ENCODE peak calls at places on chromosomes 11 and 22, in four cellular contexts. One of them, this sample, is unnamed.

GRCh38 chr11:104124979-104125378 is 39.0 kb downstream of the PDGFD start:
- DNase-seq in fibroblast of mammary gland: no peak
- DNase-seq in fibroblast of pulmonary artery: no peak
- DNase-seq in GM12865: peak; percentile 20
- DNase-seq in this sample: no peak

GRCh38 chr11:43784866-43785265 is 95.8 kb upstream of the ALKBH3 start:
- DNase-seq in fibroblast of mammary gland: no peak
- DNase-seq in fibroblast of pulmonary artery: no peak
- DNase-seq in GM12865: no peak
- DNase-seq in this sample: no peak

GRCh38 chr11:72333657-72334056 is 89.7 kb upstream of the PHOX2A start:
- DNase-seq in fibroblast of mammary gland: no peak
- DNase-seq in fibroblast of pulmonary artery: peak; percentile 4
- DNase-seq in GM12865: no peak
- DNase-seq in this sample: no peak

GRCh38 chr11:27720277-27720830 is 20.1 kb upstream of the BDNF start:
- DNase-seq in fibroblast of mammary gland: peak; percentile 54
- DNase-seq in fibroblast of pulmonary artery: peak; percentile 72
- DNase-seq in GM12865: peak; percentile 18
- DNase-seq in this sample: peak; percentile 37

GRCh38 chr11:74020537-74020936 is 11.7 kb upstream of the UCP3 start:
- DNase-seq in fibroblast of mammary gland: no peak
- DNase-seq in fibroblast of pulmonary artery: no peak
- DNase-seq in GM12865: peak; percentile 57
- DNase-seq in this sample: no peak

GRCh38 chr22:28344893-28345292 is 334.7 kb downstream of the TTC28 start:
- DNase-seq in fibroblast of mammary gland: peak; percentile 30
- DNase-seq in fibroblast of pulmonary artery: no peak
- DNase-seq in GM12865: no peak
- DNase-seq in this sample: no peak

GRCh38 chr11:47130541-47130940 is 46.1 kb downstream of the ARFGAP2 start:
- DNase-seq in fibroblast of mammary gland: no peak
- DNase-seq in fibroblast of pulmonary artery: no peak
- DNase-seq in GM12865: no peak
- DNase-seq in this sample: no peak

GRCh38 chr11:85918910-85919794 is 64.0 kb downstream of the CCDC83 start:
- DNase-seq in fibroblast of mammary gland: peak; percentile 28
- DNase-seq in fibroblast of pulmonary artery: peak; percentile 41
- DNase-seq in GM12865: no peak
- DNase-seq in this sample: no peak

GRCh38 chr22:40654522-40655167 is 18.1 kb upstream of the MRTFA start:
- DNase-seq in fibroblast of mammary gland: peak; percentile 85
- DNase-seq in fibroblast of pulmonary artery: peak; percentile 68
- DNase-seq in GM12865: no peak
- DNase-seq in this sample: no peak

GRCh38 chr11:114169321-114169749 is 109.8 kb downstream of the ZBTB16 start:
- DNase-seq in fibroblast of mammary gland: peak; percentile 98
- DNase-seq in fibroblast of pulmonary artery: no peak
- DNase-seq in GM12865: no peak
- DNase-seq in this sample: no peak

GRCh38 chr11:81098471-81098870 is 1635.2 kb downstream of the FAM181B start:
- DNase-seq in fibroblast of mammary gland: no peak
- DNase-seq in fibroblast of pulmonary artery: no peak
- DNase-seq in GM12865: no peak
- DNase-seq in this sample: no peak

GRCh38 chr11:70633610-70634009 is 235.3 kb downstream of the CTTN start:
- DNase-seq in fibroblast of mammary gland: no peak
- DNase-seq in fibroblast of pulmonary artery: no peak
- DNase-seq in GM12865: no peak
- DNase-seq in this sample: no peak

GRCh38 chr11:58805065-58805464 is 39.4 kb downstream of the GLYATL2 start:
- DNase-seq in fibroblast of mammary gland: peak; percentile 33
- DNase-seq in fibroblast of pulmonary artery: no peak
- DNase-seq in GM12865: no peak
- DNase-seq in this sample: no peak

GRCh38 chr11:36449566-36450390 is 60.3 kb downstream of the TRAF6 start:
- DNase-seq in fibroblast of mammary gland: no peak
- DNase-seq in fibroblast of pulmonary artery: peak; percentile 23
- DNase-seq in GM12865: peak; percentile 20
- DNase-seq in this sample: peak; percentile 41

GRCh38 chr11:125287467-125288232 is 123.1 kb downstream of the PKNOX2 start:
- DNase-seq in fibroblast of mammary gland: peak; percentile 24
- DNase-seq in fibroblast of pulmonary artery: peak; percentile 63
- DNase-seq in GM12865: no peak
- DNase-seq in this sample: no peak

GRCh38 chr11:75276696-75277095 is 36.1 kb downstream of the TPBGL start:
- DNase-seq in fibroblast of mammary gland: no peak
- DNase-seq in fibroblast of pulmonary artery: no peak
- DNase-seq in GM12865: no peak
- DNase-seq in this sample: no peak

GRCh38 chr11:59548309-59548656 is 36.9 kb downstream of the OR4D9 start:
- DNase-seq in fibroblast of mammary gland: no peak
- DNase-seq in fibroblast of pulmonary artery: no peak
- DNase-seq in GM12865: no peak
- DNase-seq in this sample: no peak

GRCh38 chr11:19713221-19714092 is 820 bp downstream of the NAV2 start:
- DNase-seq in fibroblast of mammary gland: no peak
- DNase-seq in fibroblast of pulmonary artery: no peak
- DNase-seq in GM12865: no peak
- DNase-seq in this sample: no peak

GRCh38 chr11:116605543-116605942 is 167.2 kb downstream of the BUD13 start:
- DNase-seq in fibroblast of mammary gland: peak; percentile 6
- DNase-seq in fibroblast of pulmonary artery: peak; percentile 36
- DNase-seq in GM12865: peak; percentile 56
- DNase-seq in this sample: peak; percentile 51

GRCh38 chr11:94017446-94017845 is 3.7 kb upstream of the HEPHL1 start:
- DNase-seq in fibroblast of mammary gland: no peak
- DNase-seq in fibroblast of pulmonary artery: no peak
- DNase-seq in GM12865: no peak
- DNase-seq in this sample: no peak

GRCh38 chr11:26144309-26144690 is 187.6 kb upstream of the ANO3 start:
- DNase-seq in fibroblast of mammary gland: no peak
- DNase-seq in fibroblast of pulmonary artery: no peak
- DNase-seq in GM12865: no peak
- DNase-seq in this sample: no peak

GRCh38 chr11:66886671-66887221 is 29.9 kb downstream of the LRFN4 start:
- DNase-seq in fibroblast of mammary gland: peak; percentile 75
- DNase-seq in fibroblast of pulmonary artery: peak; percentile 66
- DNase-seq in GM12865: no peak
- DNase-seq in this sample: no peak

GRCh38 chr22:37416806-37417205 is 10.5 kb downstream of the ELFN2 start:
- DNase-seq in fibroblast of mammary gland: no peak
- DNase-seq in fibroblast of pulmonary artery: no peak
- DNase-seq in GM12865: peak; percentile 20
- DNase-seq in this sample: no peak

GRCh38 chr11:105392546-105392945 is 217.3 kb upstream of the GRIA4 start:
- DNase-seq in fibroblast of mammary gland: peak; percentile 36
- DNase-seq in fibroblast of pulmonary artery: peak; percentile 7
- DNase-seq in GM12865: no peak
- DNase-seq in this sample: no peak

GRCh38 chr22:43127166-43127908 is 15.9 kb downstream of the MCAT start:
- DNase-seq in fibroblast of mammary gland: no peak
- DNase-seq in fibroblast of pulmonary artery: no peak
- DNase-seq in GM12865: no peak
- DNase-seq in this sample: no peak

GRCh38 chr11:108609681-108610080 is 16.1 kb upstream of the EXPH5 start:
- DNase-seq in fibroblast of mammary gland: peak; percentile 42
- DNase-seq in fibroblast of pulmonary artery: peak; percentile 72
- DNase-seq in GM12865: no peak
- DNase-seq in this sample: no peak

GRCh38 chr22:38788846-38789245 is 5.1 kb downstream of the DNAL4 start:
- DNase-seq in fibroblast of mammary gland: no peak
- DNase-seq in fibroblast of pulmonary artery: no peak
- DNase-seq in GM12865: no peak
- DNase-seq in this sample: no peak

GRCh38 chr22:47357086-47357485 is 594.6 kb downstream of the TBC1D22A start:
- DNase-seq in fibroblast of mammary gland: no peak
- DNase-seq in fibroblast of pulmonary artery: no peak
- DNase-seq in GM12865: no peak
- DNase-seq in this sample: no peak

GRCh38 chr22:47355388-47355725 is 592.9 kb downstream of the TBC1D22A start:
- DNase-seq in fibroblast of mammary gland: no peak
- DNase-seq in fibroblast of pulmonary artery: no peak
- DNase-seq in GM12865: no peak
- DNase-seq in this sample: no peak

GRCh38 chr22:47355776-47356432 is 593.5 kb downstream of the TBC1D22A start:
- DNase-seq in fibroblast of mammary gland: no peak
- DNase-seq in fibroblast of pulmonary artery: no peak
- DNase-seq in GM12865: no peak
- DNase-seq in this sample: no peak

GRCh38 chr22:47357493-47357892 is 595.0 kb downstream of the TBC1D22A start:
- DNase-seq in fibroblast of mammary gland: no peak
- DNase-seq in fibroblast of pulmonary artery: no peak
- DNase-seq in GM12865: no peak
- DNase-seq in this sample: no peak

DNA sequence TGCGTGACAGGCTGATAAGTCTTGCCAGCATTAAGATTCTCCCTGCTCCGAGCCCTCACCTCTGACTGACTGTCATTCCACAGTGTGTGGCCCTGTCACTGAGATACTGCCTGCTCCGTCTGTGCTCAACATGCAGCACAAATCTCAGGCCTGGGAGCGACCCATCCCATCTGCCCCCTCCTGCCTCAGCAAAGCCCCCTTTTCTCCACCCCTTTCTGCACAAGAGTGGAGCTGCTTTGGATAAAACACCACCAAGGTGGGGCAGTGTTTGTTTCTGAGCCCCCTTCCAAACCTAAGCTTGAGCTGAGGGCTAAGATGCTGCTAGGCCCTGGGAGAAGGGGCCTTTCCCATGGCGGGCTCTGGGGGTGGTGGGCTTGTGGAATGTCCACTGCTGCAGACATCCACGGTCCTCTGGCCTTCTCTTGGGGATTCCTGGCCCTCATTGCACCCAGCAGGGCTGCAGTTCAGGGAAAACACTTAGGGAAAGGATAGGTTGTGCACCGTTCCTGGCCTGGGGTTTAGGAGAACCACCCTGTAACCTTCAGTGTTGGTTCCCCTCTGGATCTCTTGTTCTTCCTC is 594.1 kb downstream of the TBC1D22A start:
- DNase-seq in fibroblast of mammary gland: no peak
- DNase-seq in fibroblast of pulmonary artery: no peak
- DNase-seq in GM12865: no peak
- DNase-seq in this sample: no peak
- TF ChIP-seq CTCF in fibroblast of mammary gland: no peak
- TF ChIP-seq CTCF in fibroblast of pulmonary artery: no peak
- TF ChIP-seq CTCF in GM12865: no peak
- TF ChIP-seq CTCF in this sample: no peak

DNA sequence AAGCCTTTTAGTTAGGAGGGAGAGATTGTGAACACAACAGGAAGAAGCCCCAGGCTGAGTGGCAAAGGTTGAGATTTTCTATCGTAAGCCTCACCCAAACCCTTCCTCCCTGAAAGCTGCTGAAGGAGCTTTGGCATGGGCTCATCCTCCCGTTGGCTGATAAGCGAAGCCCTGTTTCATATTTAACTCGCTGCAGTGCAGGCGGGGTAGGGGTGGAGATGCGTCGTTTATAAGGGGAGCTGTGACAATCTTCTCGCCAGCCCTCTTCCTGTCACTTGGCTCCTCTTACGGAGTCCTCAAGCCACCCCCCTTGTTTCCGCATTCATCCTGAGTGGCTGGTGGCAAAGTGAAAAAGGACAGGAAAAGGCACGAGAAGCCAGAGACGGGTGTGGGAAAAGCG is 137.0 kb downstream of the OR4C45 start:
- DNase-seq in fibroblast of mammary gland: no peak
- DNase-seq in fibroblast of pulmonary artery: no peak
- DNase-seq in GM12865: no peak
- DNase-seq in this sample: no peak
- TF ChIP-seq CTCF in fibroblast of mammary gland: no peak
- TF ChIP-seq CTCF in fibroblast of pulmonary artery: no peak
- TF ChIP-seq CTCF in GM12865: no peak
- TF ChIP-seq CTCF in this sample: no peak

DNA sequence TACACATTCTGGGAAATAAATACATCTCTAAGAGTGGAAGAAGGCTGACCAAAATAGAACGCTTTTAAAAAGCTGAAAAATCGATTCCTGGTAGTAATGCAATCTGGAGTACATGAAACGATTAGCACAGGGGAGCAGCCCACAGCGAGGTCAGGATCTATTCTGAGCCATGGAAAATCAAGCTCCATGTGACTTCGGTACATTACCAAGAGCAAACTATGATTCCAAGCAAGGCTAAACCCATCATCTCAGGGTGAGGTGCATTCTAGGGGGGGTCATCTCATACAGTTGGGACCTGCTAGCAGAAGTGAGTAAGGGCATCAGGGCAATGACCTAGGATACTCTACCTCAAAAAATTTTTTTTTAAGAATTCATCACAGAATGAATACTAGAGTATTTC is 249.2 kb downstream of the BLID start:
- DNase-seq in fibroblast of mammary gland: no peak
- DNase-seq in fibroblast of pulmonary artery: no peak
- DNase-seq in GM12865: no peak
- DNase-seq in this sample: no peak
- TF ChIP-seq CTCF in fibroblast of mammary gland: no peak
- TF ChIP-seq CTCF in fibroblast of pulmonary artery: no peak
- TF ChIP-seq CTCF in GM12865: no peak
- TF ChIP-seq CTCF in this sample: no peak

GRCh38 chr11:31803813-31804438 is 7.2 kb downstream of the PAX6 start:
- DNase-seq in fibroblast of mammary gland: no peak
- DNase-seq in fibroblast of pulmonary artery: no peak
- DNase-seq in GM12865: no peak
- DNase-seq in this sample: peak; percentile 16

GRCh38 chr11:31802990-31803812 is 7.9 kb downstream of the PAX6 start:
- DNase-seq in fibroblast of mammary gland: no peak
- DNase-seq in fibroblast of pulmonary artery: no peak
- DNase-seq in GM12865: peak; percentile 32
- DNase-seq in this sample: peak; percentile 22

GRCh38 chr11:31801298-31801702 is 9.8 kb downstream of the PAX6 start:
- DNase-seq in fibroblast of mammary gland: no peak
- DNase-seq in fibroblast of pulmonary artery: no peak
- DNase-seq in GM12865: no peak
- DNase-seq in this sample: peak; percentile 8

GRCh38 chr11:31802000-31802551 is 9.0 kb downstream of the PAX6 start:
- DNase-seq in fibroblast of mammary gland: no peak
- DNase-seq in fibroblast of pulmonary artery: no peak
- DNase-seq in GM12865: no peak
- DNase-seq in this sample: no peak

DNA sequence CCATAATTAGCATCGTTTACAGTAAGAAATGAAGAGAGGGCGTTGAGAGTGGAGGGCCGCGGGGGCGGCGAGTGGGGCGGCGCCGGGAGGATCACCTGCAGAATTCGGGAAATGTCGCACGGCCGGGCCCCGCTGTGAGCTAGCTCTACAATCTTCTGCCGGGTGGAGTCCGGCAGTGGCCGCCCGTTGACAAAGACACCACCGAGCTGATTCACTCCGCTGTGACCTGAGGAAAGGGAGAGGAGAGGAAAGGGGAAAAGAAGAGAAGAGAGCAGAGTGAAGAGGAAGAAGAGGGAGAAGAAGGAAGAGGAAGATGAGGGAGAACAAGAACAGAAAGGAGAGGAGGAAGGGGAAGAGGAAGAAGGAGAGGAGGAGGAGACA is 8.5 kb downstream of the PAX6 start:
- DNase-seq in fibroblast of mammary gland: no peak
- DNase-seq in fibroblast of pulmonary artery: no peak
- DNase-seq in GM12865: no peak
- DNase-seq in this sample: peak; percentile 16
- TF ChIP-seq CTCF in fibroblast of mammary gland: no peak
- TF ChIP-seq CTCF in fibroblast of pulmonary artery: no peak
- TF ChIP-seq CTCF in GM12865: no peak
- TF ChIP-seq CTCF in this sample: no peak